ENCODE peak calls at places on chromosomes 5 and 9, in five cellular contexts. Z, P, Y, R and I are unnamed samples.

GRCh38 chr9:95508242-95508967 is 8.4 kb downstream of the PTCH1 start:
- DNase-seq in P (no peak), Y (no peak), R (no peak), Z (peak), I (no peak)

GRCh38 chr5:172235827-172236749 is 42.1 kb downstream of the EFCAB9 start:
- DNase-seq in R (no peak), Y (no peak), P (no peak), Z (no peak), I (no peak)

GRCh38 chr5:131396015-131396414 is 132.2 kb downstream of the CDC42SE2 start:
- DNase-seq in Z (no peak), Y (peak), P (no peak), R (no peak), I (no peak)

GRCh38 chr5:91635950-91636349 is 252.8 kb upstream of the ARRDC3 start:
- DNase-seq in P (no peak), R (no peak), Z (no peak), Y (no peak), I (no peak)

GRCh38 chr5:142508027-142508426 is 177.9 kb downstream of the FGF1 start:
- DNase-seq in P (peak), R (no peak), Y (no peak), Z (no peak), I (no peak)

GRCh38 chr5:139639619-139640431 is 8.3 kb upstream of the CXXC5 start:
- DNase-seq in Z (peak), P (no peak), Y (no peak), R (no peak), I (peak)

GRCh38 chr5:115209279-115209678 is 39.6 kb upstream of the TRIM36 start:
- DNase-seq in P (peak), Y (peak), Z (peak), R (no peak), I (no peak)

GRCh38 chr5:68007446-68007845 is 208.1 kb upstream of the PIK3R1 start:
- DNase-seq in P (peak), Z (peak), R (no peak), Y (no peak), I (peak)

GRCh38 chr5:133192716-133193115 is 140.9 kb downstream of the HSPA4 start:
- DNase-seq in Z (no peak), R (no peak), Y (no peak), P (no peak), I (no peak)

GRCh38 chr9:7369384-7369821 is 430.2 kb downstream of the DMAC1 start:
- DNase-seq in Z (no peak), Y (no peak), P (no peak), R (no peak), I (no peak)

GRCh38 chr5:124130807-124131206 is 615.6 kb downstream of the ZNF608 start:
- DNase-seq in R (no peak), Z (no peak), Y (no peak), P (no peak), I (no peak)

GRCh38 chr9:82957526-82958379 is 105.2 kb downstream of the RASEF start:
- DNase-seq in P (no peak), Y (no peak), Z (no peak), R (no peak), I (no peak)

GRCh38 chr5:73205309-73205708 is 32.3 kb downstream of the TMEM174 start:
- DNase-seq in P (no peak), Z (no peak), R (no peak), Y (no peak), I (no peak)

GRCh38 chr5:123450641-123451421 is 27.6 kb upstream of the CEP120 start:
- DNase-seq in Y (no peak), R (no peak), Z (no peak), P (no peak), I (peak)

GRCh38 chr5:34685485-34686197 is 29.5 kb downstream of the RAI14 start:
- DNase-seq in Y (no peak), Z (no peak), R (no peak), P (no peak), I (peak)

GRCh38 chr9:35609001-35609819 is 4.1 kb downstream of the TESK1 start:
- DNase-seq in Y (no peak), P (no peak), R (no peak), Z (no peak), I (no peak)

GRCh38 chr9:122456123-122456522 is 21.6 kb downstream of the OR1J1 start:
- DNase-seq in Z (no peak), R (no peak), P (no peak), Y (no peak), I (no peak)

GRCh38 chr9:85212887-85213286 is 528.9 kb downstream of the AGTPBP1 start:
- DNase-seq in Y (no peak), R (no peak), Z (peak), P (no peak), I (peak)

GRCh38 chr5:111135946-111136345 is 43.8 kb downstream of the WDR36 start:
- DNase-seq in Z (peak), R (no peak), P (no peak), Y (no peak), I (peak)

GRCh38 chr5:146906803-146907202 is 28.2 kb upstream of the PPP2R2B start:
- DNase-seq in Y (no peak), P (no peak), Z (peak), R (no peak), I (peak)
- TF ChIP-seq CTCF in Y (peak), P (no peak), Z (peak), R (no peak), I (no peak)

GRCh38 chr5:15459200-15459599 is 40.8 kb upstream of the FBXL7 start:
- DNase-seq in P (no peak), R (no peak), Z (no peak), Y (no peak), I (no peak)

DNA sequence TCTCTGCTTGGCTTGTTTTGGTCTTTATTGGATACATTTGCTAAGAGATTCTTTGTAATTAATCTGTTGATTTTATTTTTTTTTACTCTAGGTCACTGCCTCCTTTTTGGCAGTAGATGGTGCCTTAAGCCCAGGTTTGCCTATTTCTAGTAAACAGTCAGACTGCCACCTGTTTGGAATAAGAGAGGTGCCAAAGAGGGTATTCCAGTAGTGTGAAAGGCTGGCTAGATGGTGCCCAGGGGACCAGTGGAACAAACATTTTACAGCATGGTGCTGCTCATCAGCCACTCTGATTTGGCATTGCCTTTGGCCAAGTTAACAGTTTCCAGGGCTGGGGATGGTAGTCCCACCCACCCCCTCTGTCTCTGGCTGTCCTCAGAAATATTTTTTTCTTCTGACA is 36.7 kb upstream of the FBXL7 start:
- DNase-seq in R (no peak), P (no peak), Y (no peak), Z (no peak), I (no peak)
- TF ChIP-seq CTCF in R (peak), P (no peak), Y (no peak), Z (no peak), I (peak)

DNA sequence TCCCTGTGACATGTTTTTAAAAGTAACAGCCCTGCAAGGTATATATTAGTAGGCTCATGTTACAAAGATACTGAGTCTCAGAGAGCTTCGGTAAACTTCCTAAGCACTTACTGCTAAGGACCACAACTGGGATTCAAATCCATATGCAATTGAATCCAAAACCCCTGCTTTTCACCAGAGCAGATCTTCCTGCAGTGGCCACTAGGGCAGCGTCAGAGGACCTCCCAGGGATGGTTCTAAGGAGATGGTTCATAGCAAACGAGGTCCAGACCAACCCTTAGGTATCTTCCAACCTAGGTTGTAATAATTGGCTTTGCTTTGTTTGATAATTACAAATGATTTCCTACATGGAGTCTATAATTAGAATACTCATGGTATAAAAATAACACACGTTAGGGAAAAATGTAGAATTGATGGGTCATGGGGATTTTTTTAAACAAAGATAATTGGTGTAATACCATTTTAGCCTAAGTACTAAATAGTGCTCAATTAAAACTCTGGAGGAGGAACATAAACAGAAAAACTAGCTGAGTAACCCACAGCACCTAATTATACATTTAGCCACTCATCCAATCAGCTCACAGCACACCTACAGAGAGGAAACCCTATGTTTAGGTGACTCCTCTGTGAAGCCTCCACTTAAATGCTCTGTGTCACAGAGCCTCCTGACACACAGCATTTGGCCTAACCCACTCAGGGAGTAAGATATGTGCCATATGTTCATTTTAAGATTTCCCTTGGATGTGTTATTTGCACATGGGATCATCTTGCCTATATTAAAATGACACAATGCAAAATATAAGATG is 10.0 kb upstream of the CAST start:
- DNase-seq in R (peak), Y (no peak), P (no peak), Z (peak), I (peak)
- TF ChIP-seq CTCF in R (no peak), Y (peak), P (no peak), Z (peak), I (peak)

DNA sequence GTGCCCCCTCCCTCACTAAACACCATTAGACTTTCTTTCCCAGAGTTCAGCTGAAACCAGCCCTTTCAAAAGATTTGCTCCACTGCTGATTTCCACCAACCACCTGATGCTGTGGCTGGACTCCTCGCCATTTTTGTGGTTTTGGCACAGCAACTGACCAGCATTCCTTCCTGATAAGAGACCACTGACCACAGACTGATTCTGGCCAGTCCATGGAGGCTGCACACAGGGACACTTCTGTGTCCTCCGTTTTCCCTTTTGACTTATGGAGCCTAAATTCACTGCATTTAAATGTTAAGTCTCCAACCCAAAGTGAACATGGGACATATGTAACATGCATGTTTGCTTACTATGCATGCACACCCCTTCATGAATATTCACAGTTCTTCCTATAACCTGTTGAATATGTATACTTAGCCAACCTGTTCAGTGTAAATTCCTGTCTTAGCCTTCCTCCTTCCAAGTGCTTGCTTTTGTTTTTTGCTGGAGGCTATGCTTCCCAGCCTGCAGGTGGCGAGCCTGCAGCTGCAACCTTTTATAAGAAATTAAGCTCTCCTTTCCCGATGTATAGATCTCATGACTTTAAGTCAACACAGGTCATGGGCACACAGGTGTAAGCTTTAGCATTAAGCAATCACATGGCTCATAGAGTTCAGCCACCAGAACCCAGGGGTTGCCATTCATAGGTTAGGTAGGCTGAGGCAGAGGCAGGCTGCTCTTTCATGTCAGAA is 78.7 kb downstream of the ACTL7B start:
- DNase-seq in P (no peak), R (no peak), Y (no peak), Z (peak), I (peak)
- TF ChIP-seq CTCF in P (no peak), R (peak), Y (no peak), Z (peak), I (no peak)